ENCODE peak calls at places on chromosomes 1 and 21, in seven cellular contexts. C, B, Y, L, P, W and V are unnamed samples.

GRCh38 chr1:206926286-206926685 is 4.5 kb upstream of the FCMR start:
- DNase-seq in C (no peak), P (no peak), B (no peak), Y (no peak), L (no peak), W (no peak), V (no peak)

GRCh38 chr21:41651830-41652229 is 115.0 kb downstream of the RIPK4 start:
- DNase-seq in C (no peak), W (no peak), P (no peak), Y (no peak), L (no peak), B (no peak), V (no peak)

GRCh38 chr1:100760511-100760910 is 41.0 kb downstream of the VCAM1 start:
- DNase-seq in B (no peak), Y (no peak), L (no peak), W (no peak), C (no peak), P (no peak), V (no peak)

GRCh38 chr1:15046487-15047165 is 106.9 kb upstream of the TMEM51 start:
- DNase-seq in W (peak), L (peak), C (peak), B (peak), P (peak), Y (peak), V (peak)

GRCh38 chr1:101259744-101260148 is 22.9 kb downstream of the S1PR1 start:
- DNase-seq in C (no peak), P (no peak), Y (no peak), W (no peak), B (peak), L (peak), V (peak)

GRCh38 chr1:150762559-150762958 is 3.0 kb downstream of the CTSS start:
- DNase-seq in Y (no peak), C (no peak), W (no peak), L (no peak), P (no peak), B (no peak), V (no peak)

GRCh38 chr1:238176441-238176840 is 285.7 kb upstream of the ZP4 start:
- DNase-seq in Y (no peak), C (no peak), L (no peak), P (no peak), W (no peak), B (no peak), V (no peak)

GRCh38 chr1:155081472-155082300 is 3.0 kb downstream of the EFNA3 start:
- DNase-seq in C (no peak), P (no peak), W (peak), B (no peak), Y (no peak), L (peak), V (no peak)

GRCh38 chr1:6082430-6082971 is 36.8 kb downstream of the KCNAB2 start:
- DNase-seq in P (no peak), Y (peak), C (no peak), W (no peak), B (no peak), L (no peak), V (peak)

GRCh38 chr1:170593173-170593572 is 61.2 kb downstream of the GORAB start:
- DNase-seq in L (no peak), Y (no peak), B (no peak), C (no peak), W (no peak), P (no peak), V (no peak)

GRCh38 chr1:96080925-96081324 is 640.7 kb upstream of the PTBP2 start:
- DNase-seq in W (no peak), B (no peak), Y (no peak), P (no peak), C (no peak), L (no peak), V (peak)

GRCh38 chr1:165403835-165404482 is 41.0 kb downstream of the RXRG start:
- DNase-seq in C (no peak), L (no peak), B (no peak), W (peak), P (peak), Y (no peak), V (peak)

GRCh38 chr1:75616436-75617433 is 5.8 kb upstream of the SLC44A5 start:
- DNase-seq in B (no peak), Y (no peak), P (no peak), C (no peak), W (no peak), L (no peak), V (peak)

GRCh38 chr1:29249170-29249691 is 12.9 kb downstream of the PTPRU start:
- DNase-seq in P (no peak), L (no peak), W (no peak), B (peak), C (no peak), Y (no peak), V (peak)

GRCh38 chr1:178093150-178093957 is 550 bp upstream of the RASAL2 start:
- DNase-seq in L (peak), B (peak), P (peak), Y (peak), C (peak), W (peak), V (peak)

GRCh38 chr1:39081266-39082139 is 55.4 kb downstream of the NDUFS5 start:
- DNase-seq in L (no peak), W (no peak), C (peak), B (no peak), P (peak), Y (no peak), V (no peak)

GRCh38 chr1:46659307-46659870 is 8.8 kb downstream of the ATPAF1 start:
- DNase-seq in L (no peak), B (no peak), C (no peak), Y (no peak), W (no peak), P (no peak), V (no peak)

GRCh38 chr21:44421901-44422840 is 33.1 kb upstream of the LRRC3 start:
- DNase-seq in C (no peak), L (no peak), W (no peak), Y (no peak), P (no peak), B (no peak), V (no peak)

GRCh38 chr1:11654571-11655262 is at the start of gene FBXO44:
- DNase-seq in B (no peak), L (no peak), C (peak), W (peak), Y (peak), P (peak), V (no peak)

GRCh38 chr1:119326251-119326650 is 42.3 kb upstream of the HAO2 start:
- DNase-seq in W (no peak), B (no peak), C (no peak), Y (no peak), L (no peak), P (no peak), V (no peak)

GRCh38 chr1:25766721-25767436 is 33.1 kb upstream of the SELENON start:
- DNase-seq in L (no peak), B (no peak), Y (no peak), C (no peak), W (no peak), P (no peak), V (no peak)

GRCh38 chr1:173886746-173887611 is 18.8 kb downstream of the ZBTB37 start:
- DNase-seq in B (no peak), Y (no peak), L (no peak), W (no peak), C (no peak), P (no peak), V (no peak)

GRCh38 chr1:178495741-178496409 is 889 bp downstream of the CLEC20A start:
- DNase-seq in Y (no peak), P (no peak), L (no peak), W (no peak), B (no peak), C (no peak), V (no peak)

GRCh38 chr21:36135391-36136094 is 664 bp downstream of the CBR3 start:
- DNase-seq in W (peak), C (no peak), P (no peak), L (no peak), Y (peak), B (peak), V (peak)

GRCh38 chr1:197141556-197141955 is 4.9 kb downstream of the ASPM start:
- DNase-seq in P (no peak), C (no peak), B (no peak), Y (no peak), W (no peak), L (no peak), V (no peak)

GRCh38 chr1:183168308-183168707 is 17.8 kb upstream of the LAMC2 start:
- DNase-seq in B (no peak), Y (no peak), L (no peak), P (no peak), W (no peak), C (no peak), V (no peak)

GRCh38 chr21:18467715-18468114 is 64.1 kb upstream of the TMPRSS15 start:
- DNase-seq in L (no peak), P (no peak), Y (no peak), C (no peak), B (no peak), W (no peak), V (no peak)

GRCh38 chr1:158007949-158008386 is 14.5 kb downstream of the KIRREL1 start:
- DNase-seq in L (no peak), C (no peak), P (no peak), Y (no peak), W (no peak), B (no peak), V (no peak)

GRCh38 chr1:208977861-208978260 is 605.7 kb upstream of the CAMK1G start:
- DNase-seq in Y (no peak), W (no peak), C (no peak), L (no peak), P (no peak), B (no peak), V (no peak)

GRCh38 chr1:17572264-17572985 is 32.9 kb downstream of the ARHGEF10L start:
- DNase-seq in C (no peak), B (no peak), P (no peak), Y (no peak), W (no peak), L (no peak), V (no peak)